ENCODE peak calls at places on chromosomes 11 and 22, in ten cellular contexts. A is dorsolateral prefrontal cortex, M is thoracic aorta, Z is foreskin fibroblast, H is heart left ventricle, C is WTC11, I is astrocyte of the spinal cord, P is IMR-90, T is right lobe of liver, B is MM.1S. J is an unnamed sample.

GRCh38 chr11:65814131-65814959 is 19.4 kb upstream of the SNX32 start:
- DNase-seq in Z (peak), C (no peak), B (no peak), A (peak), P (peak), I (no peak), T (no peak), M (no peak), H (peak), J (no peak)

GRCh38 chr11:371051-371450 is 1.8 kb downstream of the B4GALNT4 start:
- DNase-seq in Z (no peak), T (peak), I (no peak), M (no peak), P (no peak), C (peak), H (no peak), A (no peak), B (no peak), J (no peak)

GRCh38 chr11:88404363-88404762 is 66.8 kb upstream of the CTSC start:
- DNase-seq in T (no peak), B (no peak), A (no peak), M (no peak), P (no peak), C (no peak), H (no peak), Z (no peak), I (no peak), J (no peak)

GRCh38 chr11:114307524-114308203 is 11.5 kb downstream of the NNMT start:
- DNase-seq in Z (peak), I (peak), M (no peak), A (no peak), H (peak), B (no peak), P (peak), C (no peak), T (peak), J (peak)

GRCh38 chr22:46064236-46064965 is 85.9 kb upstream of the PPARA start:
- DNase-seq in C (peak), T (peak), A (peak), H (peak), P (no peak), I (no peak), B (no peak), Z (no peak), M (no peak), J (no peak)

GRCh38 chr11:83721286-83721685 is 435.1 kb upstream of the CCDC90B start:
- DNase-seq in Z (no peak), I (no peak), A (no peak), T (no peak), P (peak), B (no peak), H (no peak), M (no peak), C (no peak), J (no peak)

GRCh38 chr22:47192106-47192650 is 429.7 kb downstream of the TBC1D22A start:
- DNase-seq in C (no peak), A (no peak), T (no peak), B (no peak), Z (no peak), P (no peak), M (no peak), H (no peak), I (no peak), J (no peak)

GRCh38 chr11:2779981-2780849 is 80.4 kb upstream of the KCNQ1OT1 start:
- DNase-seq in A (peak), M (peak), C (peak), I (no peak), B (no peak), Z (no peak), H (peak), T (peak), P (no peak), J (no peak)

GRCh38 chr11:64757549-64758329 is 2.0 kb downstream of the PYGM start:
- DNase-seq in I (no peak), T (peak), C (no peak), Z (no peak), H (peak), M (no peak), B (no peak), A (no peak), P (no peak), J (no peak)

GRCh38 chr11:70525466-70525865 is 127.1 kb downstream of the CTTN start:
- DNase-seq in P (no peak), Z (no peak), T (peak), B (no peak), H (peak), I (no peak), A (no peak), M (no peak), C (no peak), J (no peak)

GRCh38 chr11:18366286-18366685 is 28.1 kb upstream of the LDHA start:
- DNase-seq in M (no peak), Z (no peak), P (no peak), A (no peak), I (no peak), B (no peak), T (no peak), H (no peak), C (no peak), J (no peak)

GRCh38 chr22:17103351-17103750 is 17.8 kb downstream of the TMEM121B start:
- DNase-seq in M (no peak), C (no peak), P (no peak), Z (no peak), H (no peak), A (no peak), B (no peak), I (no peak), T (no peak), J (no peak)

GRCh38 chr11:65438257-65439151 is 15.9 kb downstream of the NEAT1 start:
- DNase-seq in T (no peak), H (no peak), I (peak), B (no peak), C (no peak), A (no peak), P (peak), Z (no peak), M (no peak), J (no peak)

GRCh38 chr11:11552688-11553087 is 69.1 kb downstream of the GALNT18 start:
- DNase-seq in Z (no peak), B (no peak), C (no peak), M (no peak), P (no peak), T (no peak), I (no peak), A (no peak), H (no peak), J (no peak)

GRCh38 chr22:36737776-36738175 is 34.2 kb upstream of the CACNG2 start:
- DNase-seq in T (no peak), A (no peak), C (no peak), B (no peak), I (no peak), M (no peak), H (no peak), Z (no peak), P (no peak), J (no peak)

GRCh38 chr11:15770798-15771414 is 585.4 kb downstream of the SOX6 start:
- DNase-seq in M (no peak), A (peak), I (peak), H (peak), C (peak), T (no peak), Z (no peak), P (peak), B (peak), J (no peak)

GRCh38 chr11:742571-743201 is 4.6 kb upstream of the TALDO1 start:
- DNase-seq in T (no peak), P (no peak), I (no peak), H (no peak), C (no peak), A (no peak), B (no peak), M (no peak), Z (no peak), J (no peak)

GRCh38 chr22:48055827-48056226 is 1293.4 kb downstream of the TBC1D22A start:
- DNase-seq in A (no peak), C (no peak), P (no peak), M (no peak), B (no peak), Z (no peak), T (no peak), I (no peak), H (no peak), J (no peak)

GRCh38 chr11:76742912-76743311 is 40.2 kb upstream of the TSKU start:
- DNase-seq in Z (peak), B (no peak), P (peak), H (no peak), M (no peak), C (no peak), T (no peak), A (no peak), I (no peak), J (peak)

GRCh38 chr11:126890561-126890960 is 110.0 kb downstream of the KIRREL3 start:
- DNase-seq in H (no peak), C (peak), A (peak), I (no peak), B (no peak), M (no peak), P (no peak), T (no peak), Z (no peak), J (no peak)

GRCh38 chr11:2587976-2588748 is 111.6 kb downstream of the KCNQ1OT1 start:
- DNase-seq in C (no peak), P (no peak), B (no peak), I (no peak), M (no peak), T (peak), A (peak), H (peak), Z (no peak), J (no peak)

GRCh38 chr22:26172389-26172990 is 3.2 kb downstream of the SEZ6L start:
- DNase-seq in B (peak), M (no peak), T (no peak), Z (peak), P (peak), I (peak), C (peak), A (peak), H (no peak), J (no peak)

GRCh38 chr11:15696069-15696468 is 581.3 kb downstream of the INSC start:
- DNase-seq in B (no peak), Z (no peak), C (no peak), H (no peak), P (no peak), I (no peak), A (no peak), M (no peak), T (no peak), J (no peak)

GRCh38 chr11:15213471-15214231 is 98.9 kb downstream of the INSC start:
- DNase-seq in M (no peak), P (no peak), Z (no peak), T (no peak), I (no peak), C (no peak), A (no peak), B (no peak), H (no peak), J (no peak)

GRCh38 chr11:106087815-106088435 is 10.5 kb downstream of the AASDHPPT start:
- DNase-seq in A (peak), C (peak), H (peak), B (peak), P (peak), I (peak), T (no peak), Z (peak), M (no peak), J (no peak)

GRCh38 chr11:101390539-101390938 is 193.3 kb downstream of the TRPC6 start:
- DNase-seq in Z (peak), M (no peak), A (no peak), C (no peak), P (peak), I (peak), B (no peak), H (no peak), T (no peak), J (no peak)

GRCh38 chr11:66326261-66327111 is 9.6 kb upstream of the CD248 start:
- DNase-seq in I (peak), C (no peak), M (no peak), Z (peak), T (no peak), B (no peak), A (no peak), P (no peak), H (peak), J (no peak)

GRCh38 chr22:20115691-20116375 is at the start of gene RANBP1:
- DNase-seq in I (no peak), A (no peak), Z (no peak), B (no peak), P (no peak), H (no peak), T (peak), M (no peak), C (no peak), J (no peak)

GRCh38 chr11:4496555-4497248 is 14.3 kb downstream of the OR52K1 start:
- DNase-seq in C (no peak), Z (no peak), A (no peak), T (no peak), B (no peak), I (no peak), M (no peak), H (no peak), P (no peak), J (no peak)

GRCh38 chr11:62981743-62982142 is 3.0 kb downstream of the SLC22A6 start:
- DNase-seq in Z (no peak), B (no peak), I (no peak), P (no peak), H (no peak), M (no peak), C (peak), A (no peak), T (no peak), J (no peak)
- TF ChIP-seq CTCF in Z (no peak), B (no peak), I (no peak), P (no peak), H (no peak), M (no peak), C (no peak), A (no peak), T (no peak), J (no peak)

GRCh38 chr11:67646535-67647336 is 3.8 kb downstream of the ACY3 start:
- DNase-seq in B (peak), C (no peak), T (no peak), M (no peak), P (no peak), A (no peak), Z (no peak), I (no peak), H (no peak), J (no peak)

GRCh38 chr11:67648796-67649613 is 1.5 kb downstream of the ACY3 start:
- DNase-seq in C (peak), A (no peak), M (no peak), I (no peak), H (no peak), Z (no peak), P (no peak), T (no peak), B (no peak), J (no peak)

GRCh38 chr11:67649634-67650540 is 643 bp downstream of the ACY3 start:
- DNase-seq in A (no peak), Z (no peak), P (no peak), I (no peak), T (no peak), B (peak), C (no peak), H (no peak), M (no peak), J (no peak)

GRCh38 chr11:67647471-67647870 is 3.1 kb downstream of the ACY3 start:
- DNase-seq in B (no peak), Z (no peak), I (no peak), A (no peak), P (no peak), H (no peak), T (no peak), C (peak), M (no peak), J (no peak)

GRCh38 chr11:67648140-67648795 is 2.3 kb downstream of the ACY3 start:
- DNase-seq in C (peak), B (peak), M (no peak), H (no peak), I (no peak), P (no peak), A (no peak), T (no peak), Z (no peak), J (no peak)
- TF ChIP-seq CTCF in C (no peak), B (peak), M (no peak), H (no peak), I (peak), P (no peak), A (no peak), T (no peak), Z (no peak), J (no peak)

DNA sequence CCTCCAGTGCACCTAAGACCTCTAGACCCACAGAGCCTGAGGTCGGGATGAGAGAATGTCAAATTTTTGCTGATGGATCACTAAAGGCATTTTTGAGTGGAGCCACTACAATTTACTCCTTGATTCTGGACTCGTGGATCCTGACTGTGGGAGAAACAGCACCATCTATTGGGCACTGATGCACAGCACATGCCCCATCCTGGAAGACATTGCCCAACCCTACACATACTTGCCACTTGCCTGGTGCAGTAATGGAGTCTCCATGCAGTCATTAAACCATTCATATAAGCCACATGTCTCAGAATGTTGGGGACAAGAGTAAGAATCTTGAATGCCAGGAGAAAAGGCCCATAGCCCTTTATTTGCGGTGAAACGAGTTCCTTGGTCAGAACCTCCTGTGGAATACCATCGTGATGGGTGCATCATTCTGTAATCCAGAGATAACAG is 103.9 kb downstream of the GGTLC2 start:
- DNase-seq in B (peak), A (peak), C (peak), P (peak), H (no peak), T (no peak), M (no peak), I (peak), Z (peak), J (peak)
- TF ChIP-seq CTCF in B (peak), A (peak), C (no peak), P (peak), H (peak), T (peak), M (peak), I (peak), Z (peak), J (peak)

GRCh38 chr11:35784699-35785098 is 122.1 kb downstream of the TRIM44 start:
- DNase-seq in M (no peak), A (no peak), C (no peak), H (no peak), T (no peak), I (no peak), Z (no peak), B (no peak), P (no peak), J (no peak)
- TF ChIP-seq CTCF in M (no peak), A (no peak), C (no peak), H (no peak), T (no peak), I (no peak), Z (no peak), B (no peak), P (no peak), J (no peak)

DNA sequence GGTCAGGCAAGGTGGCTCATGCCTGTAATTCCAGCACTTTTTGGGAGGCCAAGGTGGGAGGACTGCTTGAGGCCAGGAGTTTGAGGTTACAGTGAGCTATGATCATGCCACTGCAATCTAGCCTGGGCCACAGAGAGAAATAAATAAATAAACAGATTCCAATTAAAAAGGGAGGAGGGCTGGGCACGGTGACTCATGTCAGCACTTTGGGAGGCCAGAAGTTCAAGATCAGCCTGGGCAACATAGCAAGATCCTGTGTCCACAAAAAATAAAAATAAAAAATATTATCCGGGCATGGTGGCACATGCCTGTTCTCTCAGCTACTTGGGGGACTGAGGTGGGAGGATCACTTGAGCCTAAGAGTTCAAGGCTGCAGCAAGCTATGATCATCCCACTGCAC is 7.5 kb downstream of the CYB561A3 start:
- DNase-seq in H (no peak), A (no peak), M (no peak), C (no peak), T (no peak), I (no peak), Z (no peak), P (no peak), B (no peak), J (no peak)
- TF ChIP-seq CTCF in H (no peak), A (no peak), M (no peak), C (no peak), T (no peak), I (no peak), Z (no peak), P (no peak), B (no peak), J (no peak)

DNA sequence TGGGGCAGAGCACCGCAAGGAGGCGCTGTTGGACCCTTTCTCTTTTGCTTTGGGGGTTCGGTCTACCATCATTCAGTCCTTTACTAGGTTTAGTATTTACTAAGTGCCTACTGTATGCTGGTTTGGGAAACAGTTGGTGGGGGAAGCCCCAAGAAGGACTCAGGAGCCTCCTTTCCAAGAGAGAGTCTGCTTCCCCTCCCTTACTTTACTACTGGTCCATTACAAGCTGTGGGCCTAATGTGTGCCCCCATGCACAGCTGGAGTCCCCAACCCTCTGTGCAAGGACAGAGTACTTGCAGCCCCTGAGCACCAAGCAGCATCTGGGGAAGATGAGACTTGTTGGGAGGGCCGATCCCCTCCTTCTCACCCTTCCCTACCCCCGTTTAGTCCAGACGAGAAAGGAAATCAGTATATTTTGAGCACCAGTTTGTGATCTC is 876 bp upstream of the UBE2L6 start:
- DNase-seq in T (no peak), H (no peak), C (no peak), A (peak), B (peak), I (peak), P (peak), M (no peak), Z (peak), J (peak)
- TF ChIP-seq CTCF in T (peak), H (peak), C (peak), A (peak), B (peak), I (peak), P (peak), M (peak), Z (peak), J (peak)

GRCh38 chr11:34616830-34617504 is 3.9 kb upstream of the EHF start:
- DNase-seq in Z (no peak), I (no peak), M (no peak), A (no peak), C (no peak), T (no peak), B (no peak), H (peak), P (no peak), J (no peak)

GRCh38 chr11:34613462-34614183 is 7.3 kb upstream of the EHF start:
- DNase-seq in I (no peak), T (no peak), B (no peak), C (no peak), Z (no peak), A (no peak), H (no peak), P (no peak), M (no peak), J (no peak)

GRCh38 chr11:34618406-34618805 is 2.5 kb upstream of the EHF start:
- DNase-seq in I (no peak), B (no peak), P (no peak), T (no peak), C (no peak), Z (no peak), H (no peak), M (no peak), A (no peak), J (no peak)

GRCh38 chr11:34614334-34615113 is 6.4 kb upstream of the EHF start:
- DNase-seq in I (no peak), H (no peak), A (no peak), B (no peak), M (no peak), T (no peak), Z (peak), C (no peak), P (peak), J (peak)

GRCh38 chr11:34616086-34616485 is 4.8 kb upstream of the EHF start:
- DNase-seq in H (no peak), P (no peak), M (no peak), C (no peak), A (no peak), B (no peak), I (no peak), T (no peak), Z (no peak), J (no peak)
- TF ChIP-seq CTCF in H (no peak), P (no peak), M (no peak), C (no peak), A (no peak), B (no peak), I (no peak), T (no peak), Z (no peak), J (no peak)

GRCh38 chr22:35380013-35380412 is 883 bp upstream of the HMOX1 start:
- DNase-seq in Z (peak), H (no peak), B (no peak), A (no peak), C (no peak), P (peak), M (no peak), I (no peak), T (no peak), J (no peak)

GRCh38 chr22:35378547-35379078 is 2.3 kb upstream of the HMOX1 start:
- DNase-seq in B (no peak), C (no peak), I (no peak), A (no peak), T (no peak), M (no peak), Z (no peak), P (no peak), H (no peak), J (no peak)

GRCh38 chr22:35379146-35379993 is 1.5 kb upstream of the HMOX1 start:
- DNase-seq in T (no peak), P (no peak), H (no peak), A (no peak), Z (no peak), M (no peak), C (no peak), I (no peak), B (no peak), J (no peak)

GRCh38 chr22:35381424-35381772 is 502 bp downstream of the HMOX1 start:
- DNase-seq in P (no peak), I (no peak), M (no peak), Z (no peak), B (peak), H (no peak), A (no peak), T (no peak), C (no peak), J (no peak)

GRCh38 chr22:35380537-35381423 is at the start of gene HMOX1:
- DNase-seq in A (peak), Z (peak), T (peak), B (peak), C (peak), I (peak), P (peak), H (peak), M (peak), J (peak)
- TF ChIP-seq CTCF in A (peak), Z (no peak), T (no peak), B (peak), C (no peak), I (peak), P (peak), H (no peak), M (no peak), J (peak)

GRCh38 chr11:20754957-20755356 is 85.6 kb downstream of the NELL1 start:
- DNase-seq in C (peak), B (no peak), Z (no peak), H (no peak), I (no peak), P (no peak), A (no peak), T (no peak), M (no peak), J (no peak)
- TF ChIP-seq CTCF in C (peak), B (peak), Z (no peak), H (no peak), I (no peak), P (no peak), A (no peak), T (no peak), M (no peak), J (no peak)